ENCODE peak calls at places on chromosome 16, in four cellular contexts. One of them, this sample, is unnamed.

GRCh38 chr16:81908466-81909230 is 102.6 kb downstream of the SDR42E1 start:
- DNase-seq in GM12878: no peak
- DNase-seq in K562: no peak
- DNase-seq in A549: no peak
- DNase-seq in this sample: no peak

GRCh38 chr16:58047557-58048348 is 22.2 kb downstream of the MMP15 start:
- DNase-seq in GM12878: no peak
- DNase-seq in K562: peak; percentile 40
- DNase-seq in A549: no peak
- DNase-seq in this sample: no peak

GRCh38 chr16:15961060-15961511 is 11.7 kb downstream of the ABCC1 start:
- DNase-seq in GM12878: peak; percentile 90
- DNase-seq in A549: no peak
- DNase-seq in K562: no peak
- DNase-seq in this sample: no peak

GRCh38 chr16:30924086-30924714 is 828 bp downstream of the FBXL19 start:
- DNase-seq in GM12878: no peak
- DNase-seq in A549: no peak
- DNase-seq in K562: peak; percentile 26
- DNase-seq in this sample: no peak

GRCh38 chr16:46972971-46973456 is 460 bp downstream of the DNAJA2 start:
- DNase-seq in GM12878: no peak
- DNase-seq in A549: no peak
- DNase-seq in K562: peak; percentile 55
- DNase-seq in this sample: peak; percentile 36

GRCh38 chr16:20918486-20919239 is 18.1 kb downstream of the LYRM1 start:
- DNase-seq in K562: peak; percentile 86
- DNase-seq in A549: no peak
- DNase-seq in GM12878: no peak
- DNase-seq in this sample: no peak

GRCh38 chr16:58198022-58198683 is at the start of gene CSNK2A2:
- DNase-seq in GM12878: no peak
- DNase-seq in K562: peak; percentile 86
- DNase-seq in A549: peak; percentile 78
- DNase-seq in this sample: peak; percentile 56

GRCh38 chr16:59684911-59685310 is 950.8 kb upstream of the GOT2 start:
- DNase-seq in A549: no peak
- DNase-seq in K562: no peak
- DNase-seq in GM12878: no peak
- DNase-seq in this sample: no peak

GRCh38 chr16:29811896-29812665 is at the start of gene PRRT2:
- DNase-seq in K562: peak; percentile 74
- DNase-seq in A549: no peak
- DNase-seq in GM12878: no peak
- DNase-seq in this sample: no peak

GRCh38 chr16:20404637-20405036 is at the start of gene PDILT:
- DNase-seq in K562: no peak
- DNase-seq in A549: no peak
- DNase-seq in GM12878: no peak
- DNase-seq in this sample: no peak

GRCh38 chr16:82748026-82748425 is 121.3 kb downstream of the CDH13 start:
- DNase-seq in GM12878: no peak
- DNase-seq in K562: no peak
- DNase-seq in A549: no peak
- DNase-seq in this sample: no peak

GRCh38 chr16:61471737-61472136 is 564.5 kb downstream of the CDH8 start:
- DNase-seq in A549: no peak
- DNase-seq in K562: no peak
- DNase-seq in GM12878: no peak
- DNase-seq in this sample: no peak

GRCh38 chr16:68644303-68644702 is 807 bp upstream of the CDH3 start:
- DNase-seq in A549: no peak
- DNase-seq in K562: no peak
- DNase-seq in GM12878: no peak
- DNase-seq in this sample: peak; percentile 17

GRCh38 chr16:21126518-21126917 is 24.1 kb downstream of the DNAH3 start:
- DNase-seq in K562: no peak
- DNase-seq in GM12878: no peak
- DNase-seq in A549: no peak
- DNase-seq in this sample: no peak

GRCh38 chr16:58461056-58461455 is 38.9 kb upstream of the NDRG4 start:
- DNase-seq in GM12878: no peak
- DNase-seq in A549: no peak
- DNase-seq in K562: peak; percentile 23
- DNase-seq in this sample: no peak

GRCh38 chr16:4316732-4317461 is 1.0 kb downstream of the GLIS2 start:
- DNase-seq in GM12878: no peak
- DNase-seq in K562: no peak
- DNase-seq in A549: no peak
- DNase-seq in this sample: no peak

GRCh38 chr16:77273-77806 is 685 bp upstream of the MPG start:
- DNase-seq in GM12878: no peak
- DNase-seq in K562: peak; percentile 74
- DNase-seq in A549: peak; percentile 59
- DNase-seq in this sample: peak; percentile 29

GRCh38 chr16:9807302-9807701 is 374.9 kb downstream of the GRIN2A start:
- DNase-seq in K562: no peak
- DNase-seq in A549: no peak
- DNase-seq in GM12878: no peak
- DNase-seq in this sample: no peak

GRCh38 chr16:4680673-4681470 is 12.5 kb upstream of the NUDT16L1 start:
- DNase-seq in GM12878: no peak
- DNase-seq in K562: no peak
- DNase-seq in A549: no peak
- DNase-seq in this sample: no peak

GRCh38 chr16:55552621-55553020 is 13.9 kb upstream of the CAPNS2 start:
- DNase-seq in GM12878: no peak
- DNase-seq in A549: no peak
- DNase-seq in K562: peak; percentile 18
- DNase-seq in this sample: no peak

GRCh38 chr16:30185683-30186421 is 2.5 kb downstream of the CORO1A start:
- DNase-seq in K562: no peak
- DNase-seq in GM12878: peak; percentile 79
- DNase-seq in A549: no peak
- DNase-seq in this sample: no peak

GRCh38 chr16:55930036-55930435 is 54.9 kb upstream of the CES5A start:
- DNase-seq in K562: no peak
- DNase-seq in A549: no peak
- DNase-seq in GM12878: no peak
- DNase-seq in this sample: no peak

GRCh38 chr16:89651584-89651983 is 5.9 kb downstream of the CHMP1A start:
- DNase-seq in GM12878: no peak
- DNase-seq in K562: no peak
- DNase-seq in A549: no peak
- DNase-seq in this sample: no peak

GRCh38 chr16:154223-155030 is 2.0 kb downstream of the HBZ start:
- DNase-seq in GM12878: no peak
- DNase-seq in K562: peak; percentile 75
- DNase-seq in A549: no peak
- DNase-seq in this sample: no peak

DNA sequence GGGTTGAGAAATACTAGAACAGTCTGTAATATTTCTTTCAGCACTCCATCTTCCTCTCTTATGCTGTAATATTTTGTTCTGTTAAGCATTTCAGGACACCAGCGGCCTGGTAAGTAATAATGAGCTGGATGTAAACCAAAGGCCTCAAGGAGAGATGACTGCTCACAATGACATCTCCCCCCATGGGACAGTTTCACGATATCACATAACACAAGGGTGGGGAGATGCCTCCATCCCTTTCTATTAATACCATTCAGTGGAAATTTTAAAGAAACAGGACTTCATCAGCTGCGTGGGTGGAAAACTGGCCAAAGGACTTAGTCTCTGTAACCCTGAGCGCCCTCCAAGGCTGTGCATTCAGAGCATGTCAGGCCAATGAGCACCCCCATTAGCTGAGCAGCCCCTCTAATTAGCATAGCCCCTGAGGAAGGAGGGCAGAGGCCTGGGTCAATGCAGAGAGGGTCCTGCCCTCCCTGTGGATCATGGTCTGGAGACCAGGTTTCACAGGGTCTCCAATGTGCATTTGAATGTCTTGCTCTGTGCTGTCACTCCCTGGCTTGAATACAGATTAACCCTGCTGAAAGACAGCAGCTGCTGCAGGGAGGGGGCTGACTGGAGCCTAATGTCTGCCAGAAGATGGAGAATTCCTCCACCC is 156.4 kb downstream of the HS3ST2 start:
- DNase-seq in GM12878: no peak
- DNase-seq in K562: no peak
- DNase-seq in A549: no peak
- DNase-seq in this sample: no peak
- TF ChIP-seq POLR2AphosphoS2 in GM12878: no peak
- TF ChIP-seq POLR2AphosphoS2 in K562: no peak
- TF ChIP-seq POLR2AphosphoS2 in A549: no peak
- TF ChIP-seq POLR2AphosphoS2 in this sample: no peak

GRCh38 chr16:66054095-66054494 is 312.4 kb upstream of the CDH5 start:
- DNase-seq in K562: no peak
- DNase-seq in A549: no peak
- DNase-seq in GM12878: no peak
- DNase-seq in this sample: no peak

GRCh38 chr16:66058181-66058580 is 308.3 kb upstream of the CDH5 start:
- DNase-seq in GM12878: no peak
- DNase-seq in K562: no peak
- DNase-seq in A549: no peak
- DNase-seq in this sample: no peak

GRCh38 chr16:66052745-66053144 is 313.7 kb upstream of the CDH5 start:
- DNase-seq in K562: no peak
- DNase-seq in GM12878: no peak
- DNase-seq in A549: no peak
- DNase-seq in this sample: no peak

GRCh38 chr16:66057056-66057455 is 309.4 kb upstream of the CDH5 start:
- DNase-seq in K562: no peak
- DNase-seq in GM12878: no peak
- DNase-seq in A549: no peak
- DNase-seq in this sample: no peak
- TF ChIP-seq POLR2AphosphoS2 in K562: no peak
- TF ChIP-seq POLR2AphosphoS2 in GM12878: no peak
- TF ChIP-seq POLR2AphosphoS2 in A549: no peak
- TF ChIP-seq POLR2AphosphoS2 in this sample: no peak

GRCh38 chr16:78984887-78985464 is 615.6 kb downstream of the MAF start:
- DNase-seq in K562: no peak
- DNase-seq in GM12878: no peak
- DNase-seq in A549: no peak
- DNase-seq in this sample: peak; percentile 74

GRCh38 chr16:78985736-78986605 is 614.6 kb downstream of the MAF start:
- DNase-seq in GM12878: no peak
- DNase-seq in K562: no peak
- DNase-seq in A549: no peak
- DNase-seq in this sample: no peak

GRCh38 chr16:78987676-78988075 is 612.9 kb downstream of the MAF start:
- DNase-seq in K562: no peak
- DNase-seq in A549: no peak
- DNase-seq in GM12878: no peak
- DNase-seq in this sample: peak; percentile 37

GRCh38 chr16:78982344-78982743 is 618.2 kb downstream of the MAF start:
- DNase-seq in K562: no peak
- DNase-seq in A549: no peak
- DNase-seq in GM12878: no peak
- DNase-seq in this sample: no peak

GRCh38 chr16:78984324-78984723 is 616.2 kb downstream of the MAF start:
- DNase-seq in K562: peak; percentile 9
- DNase-seq in A549: no peak
- DNase-seq in GM12878: no peak
- DNase-seq in this sample: no peak
- TF ChIP-seq POLR2AphosphoS2 in K562: no peak
- TF ChIP-seq POLR2AphosphoS2 in A549: no peak
- TF ChIP-seq POLR2AphosphoS2 in GM12878: no peak
- TF ChIP-seq POLR2AphosphoS2 in this sample: no peak

GRCh38 chr16:11315499-11315898 is 29.8 kb upstream of the RMI2 start:
- DNase-seq in GM12878: no peak
- DNase-seq in A549: no peak
- DNase-seq in K562: no peak
- DNase-seq in this sample: no peak
- TF ChIP-seq POLR2AphosphoS2 in GM12878: no peak
- TF ChIP-seq POLR2AphosphoS2 in A549: no peak
- TF ChIP-seq POLR2AphosphoS2 in K562: no peak
- TF ChIP-seq POLR2AphosphoS2 in this sample: no peak

DNA sequence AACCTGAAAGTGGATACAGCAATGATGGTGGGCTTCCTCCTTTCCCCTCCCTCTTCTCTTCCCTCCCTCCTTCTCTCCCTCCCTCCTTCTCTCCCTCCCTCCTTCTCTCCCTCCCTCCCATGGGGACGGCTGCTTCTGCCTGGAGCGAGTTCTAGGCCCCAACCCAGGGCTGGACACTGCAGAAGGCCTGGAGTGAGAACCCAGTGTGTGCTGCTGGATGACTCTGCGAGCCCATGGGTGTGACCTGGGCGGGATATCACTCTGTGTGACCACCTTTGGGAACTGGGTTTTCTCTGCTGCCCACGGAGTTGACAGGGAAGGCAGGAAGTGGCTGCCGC is 242.6 kb upstream of the GSE1 start:
- DNase-seq in A549: no peak
- DNase-seq in GM12878: no peak
- DNase-seq in K562: no peak
- DNase-seq in this sample: no peak
- TF ChIP-seq POLR2AphosphoS2 in A549: no peak
- TF ChIP-seq POLR2AphosphoS2 in GM12878: no peak
- TF ChIP-seq POLR2AphosphoS2 in K562: no peak
- TF ChIP-seq POLR2AphosphoS2 in this sample: no peak

DNA sequence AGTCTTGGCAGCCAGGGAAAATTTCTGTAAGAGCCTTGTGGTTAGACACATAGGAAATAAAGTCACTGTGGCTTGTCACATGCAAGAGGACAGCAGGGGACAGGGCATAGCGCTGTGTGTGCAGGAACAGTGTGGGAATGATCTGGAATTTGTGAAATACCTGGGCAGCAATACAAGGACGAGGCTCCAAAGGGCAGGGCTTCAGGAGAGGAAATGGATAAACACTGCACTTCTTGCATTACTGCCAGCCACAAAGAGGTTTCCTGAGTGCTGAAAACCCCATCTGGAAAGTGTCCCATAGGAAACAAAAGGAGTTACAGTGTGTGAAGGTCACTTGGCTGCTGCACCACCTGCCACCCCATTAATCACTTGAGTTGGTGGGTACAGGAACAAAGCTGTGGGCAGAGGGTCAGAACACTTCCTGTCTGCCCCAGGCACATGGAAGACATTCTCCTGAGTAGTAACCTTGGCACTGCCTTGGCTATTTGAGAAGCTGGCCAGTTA is 12.1 kb upstream of the HP start:
- DNase-seq in A549: no peak
- DNase-seq in K562: no peak
- DNase-seq in GM12878: no peak
- DNase-seq in this sample: peak; percentile 65
- TF ChIP-seq POLR2AphosphoS2 in A549: no peak
- TF ChIP-seq POLR2AphosphoS2 in K562: no peak
- TF ChIP-seq POLR2AphosphoS2 in GM12878: no peak
- TF ChIP-seq POLR2AphosphoS2 in this sample: no peak

DNA sequence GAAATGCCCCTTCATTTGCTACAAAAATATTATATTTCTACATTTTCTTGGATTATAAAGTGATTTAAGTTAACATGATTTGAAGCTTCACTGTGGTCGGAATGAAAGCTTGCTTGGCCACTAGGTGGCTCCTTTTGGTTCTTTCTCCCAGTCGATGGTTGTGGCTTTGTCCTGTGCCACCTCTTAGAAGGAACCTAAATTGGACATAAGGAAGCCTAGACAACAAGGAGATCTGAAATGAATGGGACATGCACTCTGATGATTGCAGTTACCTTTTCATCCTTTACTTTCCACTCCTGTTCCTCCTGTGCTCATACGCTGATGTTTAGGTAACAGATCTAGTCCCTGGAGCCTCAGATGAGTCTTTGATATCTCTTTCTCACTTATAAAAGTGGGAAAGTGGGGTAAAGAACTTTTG is 39.2 kb downstream of the FTO start:
- DNase-seq in A549: no peak
- DNase-seq in GM12878: no peak
- DNase-seq in K562: peak; percentile 52
- DNase-seq in this sample: peak; percentile 39
- TF ChIP-seq POLR2AphosphoS2 in A549: no peak
- TF ChIP-seq POLR2AphosphoS2 in GM12878: no peak
- TF ChIP-seq POLR2AphosphoS2 in K562: no peak
- TF ChIP-seq POLR2AphosphoS2 in this sample: no peak

This sample was measured in HepG2.